ENCODE peak calls at places on chromosomes 2 and 18, in eight cellular contexts. Q is Peyer's patch, Y is RWPE1, C is progenitor cell of endocrine pancreas, I is epithelial cell of esophagus, L is psoas muscle, M is GM20000, B is GM13977. R is an unnamed sample.

GRCh38 chr2:2758793-2759367 is 427.8 kb upstream of the MYT1L start:
- DNase-seq in L (no peak), C (no peak), M (no peak), I (no peak), Y (no peak), Q (no peak), B (no peak), R (no peak)

GRCh38 chr2:168220971-168221819 is 26.2 kb downstream of the STK39 start:
- DNase-seq in Y (no peak), L (no peak), B (no peak), Q (no peak), C (no peak), I (peak), M (no peak), R (no peak)

GRCh38 chr18:10839401-10839800 is 310.0 kb downstream of the PIEZO2 start:
- DNase-seq in C (no peak), L (no peak), B (no peak), I (no peak), M (no peak), Y (no peak), Q (no peak), R (no peak)

GRCh38 chr2:45904267-45904921 is 252.9 kb downstream of the PRKCE start:
- DNase-seq in Y (no peak), B (peak), I (no peak), M (peak), L (no peak), Q (no peak), C (no peak), R (no peak)

GRCh38 chr2:130241041-130241707 is 42.9 kb upstream of the TUBA3E start:
- DNase-seq in Y (peak), M (no peak), B (no peak), L (no peak), I (peak), Q (peak), C (no peak), R (no peak)

GRCh38 chr2:111202266-111203040 is 81.7 kb downstream of the BCL2L11 start:
- DNase-seq in L (no peak), M (no peak), I (peak), Y (no peak), Q (no peak), C (no peak), B (no peak), R (no peak)

GRCh38 chr2:1572638-1573037 is 159.4 kb downstream of the TPO start:
- DNase-seq in Q (no peak), M (no peak), C (no peak), B (no peak), I (peak), L (peak), Y (no peak), R (no peak)

GRCh38 chr2:75076088-75076487 is 117.6 kb downstream of the POLE4 start:
- DNase-seq in M (no peak), C (no peak), B (no peak), Y (no peak), I (no peak), Q (no peak), L (no peak), R (no peak)

GRCh38 chr2:178478102-178478441 is 328 bp downstream of the FKBP7 start:
- DNase-seq in C (no peak), B (peak), M (peak), Y (no peak), L (no peak), I (peak), Q (no peak), R (no peak)

GRCh38 chr18:73545497-73545896 is 602.1 kb downstream of the FBXO15 start:
- DNase-seq in I (peak), Q (no peak), C (no peak), L (no peak), M (no peak), Y (peak), B (no peak), R (no peak)

GRCh38 chr2:129847043-129847442 is 132.4 kb upstream of the RAB6C start:
- DNase-seq in I (peak), M (no peak), C (no peak), Y (no peak), L (no peak), Q (no peak), B (no peak), R (no peak)

GRCh38 chr18:80247403-80247916 is at the start of gene PARD6G:
- DNase-seq in Y (peak), M (peak), B (peak), I (peak), Q (peak), C (peak), L (peak), R (peak)

GRCh38 chr2:12764075-12764722 is 47.5 kb downstream of the TRIB2 start:
- DNase-seq in B (no peak), C (no peak), M (no peak), L (no peak), Q (no peak), Y (peak), I (peak), R (no peak)

GRCh38 chr2:134275058-134275862 is 21.4 kb downstream of the MGAT5 start:
- DNase-seq in B (no peak), L (no peak), Q (peak), M (peak), I (no peak), C (no peak), Y (no peak), R (no peak)

GRCh38 chr2:100283724-100284501 is 38.4 kb downstream of the LONRF2 start:
- DNase-seq in Y (no peak), B (no peak), I (no peak), M (no peak), L (peak), Q (no peak), C (no peak), R (no peak)

GRCh38 chr18:49399003-49399402 is 61.4 kb downstream of the DYM start:
- DNase-seq in Q (no peak), L (no peak), M (peak), C (no peak), I (peak), Y (no peak), B (peak), R (no peak)

GRCh38 chr2:175687465-175687864 is 314.6 kb downstream of the LNPK start:
- DNase-seq in L (no peak), Q (no peak), Y (no peak), M (no peak), C (no peak), B (no peak), I (no peak), R (no peak)

GRCh38 chr2:29024882-29025430 is 43.9 kb downstream of the TOGARAM2 start:
- DNase-seq in I (peak), C (no peak), M (no peak), L (no peak), Q (no peak), Y (no peak), B (no peak), R (no peak)

GRCh38 chr18:49859006-49859359 is 45.6 kb upstream of the ACAA2 start:
- DNase-seq in B (no peak), L (no peak), I (no peak), M (no peak), Y (no peak), C (no peak), Q (peak), R (no peak)

GRCh38 chr2:16148632-16149348 is 208.4 kb downstream of the MYCN start:
- DNase-seq in L (no peak), Q (no peak), I (no peak), Y (no peak), M (no peak), C (no peak), B (no peak), R (no peak)

GRCh38 chr2:100257939-100258338 is 64.4 kb downstream of the LONRF2 start:
- DNase-seq in I (no peak), C (no peak), B (no peak), L (no peak), M (no peak), Q (no peak), Y (peak), R (no peak)

GRCh38 chr2:238714038-238714528 is 133.8 kb upstream of the TWIST2 start:
- DNase-seq in Y (peak), I (no peak), C (no peak), M (no peak), L (no peak), Q (no peak), B (no peak), R (no peak)

GRCh38 chr2:38128653-38129052 is 52.7 kb upstream of the CYP1B1 start:
- DNase-seq in B (peak), Q (peak), I (no peak), M (peak), Y (no peak), C (no peak), L (peak), R (no peak)

GRCh38 chr18:29181151-29181901 is 1004.4 kb upstream of the CDH2 start:
- DNase-seq in I (peak), Q (peak), B (no peak), M (no peak), C (no peak), Y (no peak), L (no peak), R (no peak)

GRCh38 chr2:72896446-72896845 is 9.2 kb downstream of the SPR start:
- DNase-seq in L (no peak), I (peak), Q (no peak), C (no peak), Y (no peak), M (no peak), B (no peak), R (no peak)

GRCh38 chr2:28532399-28532798 is 36.5 kb downstream of the PLB1 start:
- DNase-seq in M (no peak), B (no peak), I (no peak), L (no peak), Q (no peak), Y (no peak), C (no peak), R (no peak)

GRCh38 chr2:96409543-96410184 is 74.1 kb downstream of the NCAPH start:
- DNase-seq in Q (no peak), I (no peak), C (no peak), L (no peak), B (no peak), M (no peak), Y (no peak), R (no peak)

GRCh38 chr2:174121612-174122011 is 126.7 kb downstream of the OLA1 start:
- DNase-seq in Q (no peak), Y (peak), I (peak), B (no peak), C (no peak), M (no peak), L (no peak), R (no peak)

GRCh38 chr18:59562751-59563150 is 134.5 kb downstream of the CCBE1 start:
- DNase-seq in B (no peak), L (no peak), M (no peak), Y (no peak), I (no peak), C (no peak), Q (no peak), R (no peak)

GRCh38 chr2:15223887-15224286 is 337.2 kb downstream of the NBAS start:
- DNase-seq in C (no peak), L (no peak), B (no peak), Y (peak), I (peak), Q (no peak), M (no peak), R (no peak)

DNA sequence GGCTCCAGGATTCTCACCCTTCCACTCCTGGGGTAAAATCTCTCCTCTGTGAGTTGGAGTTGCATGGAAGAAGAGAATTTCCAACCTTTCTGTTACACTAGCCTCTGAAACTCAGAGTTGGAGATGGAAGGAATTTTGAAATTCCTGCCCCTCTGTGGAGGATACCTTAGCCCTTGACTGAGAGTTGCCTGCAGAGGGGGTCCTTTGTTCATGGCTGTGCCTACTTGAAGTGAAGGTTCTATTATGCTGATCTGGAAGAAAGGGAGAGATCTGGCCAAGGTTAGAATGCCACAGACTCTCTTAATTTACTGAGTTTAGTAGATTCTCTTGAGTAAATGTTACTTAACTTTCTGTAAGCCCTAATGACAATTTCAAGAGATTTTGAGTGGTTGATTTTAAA is 626.6 kb upstream of the GYPC start:
- DNase-seq in M (no peak), L (no peak), C (no peak), I (no peak), B (no peak), Q (no peak), Y (no peak), R (no peak)
- TF ChIP-seq CTCF in M (no peak), L (no peak), C (no peak), I (no peak), B (no peak), Q (no peak), Y (no peak), R (no peak)

GRCh38 chr18:78526923-78527775 is 452.5 kb upstream of the SALL3 start:
- DNase-seq in Q (no peak), C (no peak), I (no peak), L (no peak), B (no peak), M (no peak), Y (no peak), R (no peak)
- TF ChIP-seq CTCF in Q (no peak), C (no peak), I (no peak), L (no peak), B (no peak), M (no peak), Y (no peak), R (no peak)

GRCh38 chr18:8480506-8481328 is 128.5 kb upstream of the RAB12 start:
- DNase-seq in L (no peak), C (peak), Q (peak), Y (peak), I (peak), M (no peak), B (no peak), R (no peak)
- TF ChIP-seq CTCF in L (peak), C (peak), Q (no peak), Y (peak), I (peak), M (no peak), B (no peak), R (peak)

GRCh38 chr2:113376248-113376934 is 61.1 kb upstream of the ZNG1B start:
- DNase-seq in M (no peak), C (no peak), Y (no peak), B (no peak), L (no peak), Q (no peak), I (no peak), R (no peak)

GRCh38 chr2:113370030-113370429 is 67.5 kb upstream of the ZNG1B start:
- DNase-seq in B (no peak), I (no peak), Q (no peak), Y (no peak), M (no peak), C (no peak), L (no peak), R (no peak)

GRCh38 chr2:113370478-113371091 is 66.9 kb upstream of the ZNG1B start:
- DNase-seq in L (peak), Y (peak), C (peak), B (peak), Q (peak), M (peak), I (peak), R (peak)
- TF ChIP-seq CTCF in L (peak), Y (peak), C (peak), B (peak), Q (peak), M (peak), I (peak), R (peak)

GRCh38 chr2:190488516-190489220 is 45.9 kb downstream of the NEMP2 start:
- DNase-seq in Q (no peak), L (no peak), I (no peak), M (no peak), Y (no peak), B (no peak), C (no peak), R (no peak)

GRCh38 chr2:190490502-190490901 is 44.0 kb downstream of the NEMP2 start:
- DNase-seq in I (no peak), Y (no peak), L (no peak), C (no peak), Q (no peak), M (no peak), B (no peak), R (no peak)

GRCh38 chr2:190489475-190489874 is 45.0 kb downstream of the NEMP2 start:
- DNase-seq in C (no peak), L (no peak), Y (no peak), Q (no peak), B (no peak), I (no peak), M (no peak), R (no peak)

GRCh38 chr2:190497428-190497827 is 37.1 kb downstream of the NEMP2 start:
- DNase-seq in C (no peak), Y (no peak), B (no peak), M (no peak), Q (no peak), I (peak), L (no peak), R (no peak)

DNA sequence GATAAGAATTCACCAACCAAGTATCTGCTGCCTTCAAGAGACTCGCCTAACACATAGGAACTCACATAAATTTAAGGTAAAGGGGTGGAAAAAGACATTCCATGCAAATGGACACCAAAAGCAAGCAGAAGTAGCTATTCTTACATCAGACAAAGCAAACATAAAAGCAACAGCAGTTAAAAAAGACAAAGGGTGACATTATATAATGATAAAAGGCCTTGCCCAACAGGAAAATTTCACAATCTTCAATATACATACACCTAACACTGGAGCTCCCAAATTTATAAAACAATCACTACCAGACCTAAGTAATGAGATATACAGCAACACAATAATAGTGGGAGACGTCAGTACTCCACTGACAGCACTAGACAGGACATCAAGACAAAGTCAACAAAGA is 41.4 kb downstream of the NEMP2 start:
- DNase-seq in Y (no peak), B (no peak), I (no peak), Q (no peak), M (no peak), L (no peak), C (no peak), R (no peak)
- TF ChIP-seq CTCF in Y (no peak), B (no peak), I (no peak), Q (no peak), M (no peak), L (no peak), C (no peak), R (no peak)

R was measured in lower lobe of right lung.